ENCODE peak calls at places on chromosome 1, in four cellular contexts. J is NCI-H1105, I is cardiac fibroblast, N is astrocyte of the spinal cord. R is an unnamed sample.

GRCh38 chr1:108670131-108670773 is 9.4 kb upstream of the HENMT1 start:
- DNase-seq in N (no peak), I (no peak), J (no peak), R (no peak)

GRCh38 chr1:200838676-200839445 is 33.9 kb upstream of the GPR25 start:
- DNase-seq in N (peak), I (peak), J (no peak), R (no peak)

GRCh38 chr1:153583976-153584375 is 18.3 kb upstream of the S100A2 start:
- DNase-seq in N (no peak), I (no peak), J (no peak), R (no peak)

GRCh38 chr1:211650922-211651303 is 24.5 kb downstream of the NEK2 start:
- DNase-seq in J (no peak), I (no peak), N (no peak), R (no peak)

GRCh38 chr1:114441332-114441731 is 69.7 kb downstream of the TRIM33 start:
- DNase-seq in N (no peak), J (no peak), I (no peak), R (no peak)

GRCh38 chr1:1430114-1430982 is 5.1 kb upstream of the VWA1 start:
- DNase-seq in I (peak), N (peak), J (no peak), R (no peak)

GRCh38 chr1:86441997-86442396 is 18.0 kb downstream of the CLCA2 start:
- DNase-seq in J (no peak), N (no peak), I (no peak), R (no peak)

GRCh38 chr1:25862785-25863485 is 3.7 kb upstream of the AUNIP start:
- DNase-seq in N (no peak), J (no peak), I (no peak), R (no peak)

GRCh38 chr1:203526572-203526971 is 32.6 kb downstream of the OPTC start:
- DNase-seq in N (no peak), I (no peak), J (no peak), R (no peak)

GRCh38 chr1:153688736-153689328 is 10.3 kb downstream of the NPR1 start:
- DNase-seq in I (no peak), J (no peak), N (no peak), R (no peak)

GRCh38 chr1:48617227-48617626 is 145.2 kb upstream of the SPATA6 start:
- DNase-seq in I (no peak), N (peak), J (no peak), R (no peak)

GRCh38 chr1:39159224-39160036 is 45.1 kb upstream of the MACF1 start:
- DNase-seq in J (no peak), N (peak), I (peak), R (no peak)

GRCh38 chr1:210246447-210246846 is 13.9 kb downstream of the SERTAD4 start:
- DNase-seq in N (peak), I (peak), J (no peak), R (peak)

GRCh38 chr1:183697814-183698590 is 44.9 kb upstream of the APOBEC4 start:
- DNase-seq in N (no peak), J (no peak), I (no peak), R (peak)

GRCh38 chr1:242689378-242689777 is 164.9 kb upstream of the PLD5 start:
- DNase-seq in J (no peak), N (no peak), I (no peak), R (no peak)

GRCh38 chr1:55951291-55951690 is 628.1 kb downstream of the PLPP3 start:
- DNase-seq in I (peak), N (no peak), J (no peak), R (no peak)

GRCh38 chr1:65425697-65426096 is 5.2 kb downstream of the LEPR start:
- DNase-seq in N (peak), I (peak), J (no peak), R (no peak)

GRCh38 chr1:226479432-226479831 is 69.1 kb upstream of the STUM start:
- DNase-seq in N (no peak), I (no peak), J (no peak), R (no peak)

GRCh38 chr1:80509965-80510522 is 1290.7 kb upstream of the ADGRL2 start:
- DNase-seq in J (no peak), N (no peak), I (no peak), R (no peak)

GRCh38 chr1:58921342-58921741 is 137.5 kb upstream of the JUN start:
- DNase-seq in N (no peak), J (no peak), I (no peak), R (no peak)

GRCh38 chr1:108009603-108010195 is 44.7 kb upstream of the VAV3 start:
- DNase-seq in N (peak), I (peak), J (no peak), R (no peak)

GRCh38 chr1:157995575-157996169 is 2.2 kb downstream of the KIRREL1 start:
- DNase-seq in I (no peak), J (no peak), N (no peak), R (no peak)